ENCODE peak calls at places on chromosome 6, in seven cellular contexts. One of them, this sample, is unnamed. For H3K36me3, the result is how much of the 10 kb centered on the place peaks cover.

GRCh38 chr6:142260748-142261147 is 41.1 kb upstream of the ADGRG6 start:
- DNase-seq in Panc1: no peak
- DNase-seq in endothelial cell of umbilical vein: no peak
- DNase-seq in uterus: no peak
- DNase-seq in prostate gland: no peak
- DNase-seq in GM12878: no peak
- DNase-seq in cardiac muscle cell: no peak
- DNase-seq in this sample: no peak

GRCh38 chr6:43076928-43077809 is 1.1 kb downstream of the PTK7 start:
- DNase-seq in Panc1: no peak
- DNase-seq in endothelial cell of umbilical vein: no peak
- DNase-seq in uterus: peak
- DNase-seq in prostate gland: no peak
- DNase-seq in GM12878: no peak
- DNase-seq in cardiac muscle cell: peak
- DNase-seq in this sample: no peak

GRCh38 chr6:39426057-39426592 is 103.6 kb upstream of the KCNK16 start:
- DNase-seq in Panc1: no peak
- DNase-seq in endothelial cell of umbilical vein: peak
- DNase-seq in uterus: no peak
- DNase-seq in prostate gland: peak
- DNase-seq in GM12878: no peak
- DNase-seq in cardiac muscle cell: no peak
- DNase-seq in this sample: peak

GRCh38 chr6:110410534-110410933 is 4.8 kb downstream of the DDO start:
- DNase-seq in Panc1: no peak
- DNase-seq in endothelial cell of umbilical vein: no peak
- DNase-seq in uterus: no peak
- DNase-seq in prostate gland: no peak
- DNase-seq in GM12878: no peak
- DNase-seq in cardiac muscle cell: no peak
- DNase-seq in this sample: no peak

GRCh38 chr6:160462551-160463109 is 114.5 kb downstream of the SLC22A3 start:
- DNase-seq in Panc1: no peak
- DNase-seq in endothelial cell of umbilical vein: peak
- DNase-seq in uterus: no peak
- DNase-seq in prostate gland: no peak
- DNase-seq in GM12878: peak
- DNase-seq in cardiac muscle cell: no peak
- DNase-seq in this sample: peak

GRCh38 chr6:128079026-128079425 is 178.2 kb upstream of the THEMIS start:
- DNase-seq in Panc1: no peak
- DNase-seq in endothelial cell of umbilical vein: no peak
- DNase-seq in uterus: no peak
- DNase-seq in prostate gland: no peak
- DNase-seq in GM12878: no peak
- DNase-seq in cardiac muscle cell: no peak
- DNase-seq in this sample: no peak

GRCh38 chr6:166955865-166956443 is 396 bp downstream of the RNASET2 start:
- DNase-seq in Panc1: no peak
- DNase-seq in endothelial cell of umbilical vein: no peak
- DNase-seq in uterus: no peak
- DNase-seq in prostate gland: no peak
- DNase-seq in GM12878: no peak
- DNase-seq in cardiac muscle cell: no peak
- DNase-seq in this sample: no peak

GRCh38 chr6:43770417-43771209 is 602 bp downstream of the VEGFA start:
- DNase-seq in Panc1: no peak
- DNase-seq in endothelial cell of umbilical vein: peak
- DNase-seq in uterus: peak
- DNase-seq in prostate gland: peak
- DNase-seq in GM12878: no peak
- DNase-seq in cardiac muscle cell: peak
- DNase-seq in this sample: no peak

GRCh38 chr6:168247456-168248147 is 72.0 kb downstream of the DACT2 start:
- DNase-seq in Panc1: no peak
- DNase-seq in endothelial cell of umbilical vein: no peak
- DNase-seq in uterus: no peak
- DNase-seq in prostate gland: peak
- DNase-seq in GM12878: no peak
- DNase-seq in cardiac muscle cell: no peak
- DNase-seq in this sample: no peak

GRCh38 chr6:112117554-112117953 is 30.2 kb downstream of the FAM229B start:
- DNase-seq in Panc1: no peak
- DNase-seq in endothelial cell of umbilical vein: peak
- DNase-seq in uterus: no peak
- DNase-seq in prostate gland: no peak
- DNase-seq in GM12878: no peak
- DNase-seq in cardiac muscle cell: no peak
- DNase-seq in this sample: peak
- H3K36me3 ChIP-seq in Panc1: under half
- H3K36me3 ChIP-seq in endothelial cell of umbilical vein: half or more
- H3K36me3 ChIP-seq in uterus: under half
- H3K36me3 ChIP-seq in prostate gland: under half
- H3K36me3 ChIP-seq in GM12878: under half
- H3K36me3 ChIP-seq in cardiac muscle cell: half or more
- H3K36me3 ChIP-seq in this sample: under half

DNA sequence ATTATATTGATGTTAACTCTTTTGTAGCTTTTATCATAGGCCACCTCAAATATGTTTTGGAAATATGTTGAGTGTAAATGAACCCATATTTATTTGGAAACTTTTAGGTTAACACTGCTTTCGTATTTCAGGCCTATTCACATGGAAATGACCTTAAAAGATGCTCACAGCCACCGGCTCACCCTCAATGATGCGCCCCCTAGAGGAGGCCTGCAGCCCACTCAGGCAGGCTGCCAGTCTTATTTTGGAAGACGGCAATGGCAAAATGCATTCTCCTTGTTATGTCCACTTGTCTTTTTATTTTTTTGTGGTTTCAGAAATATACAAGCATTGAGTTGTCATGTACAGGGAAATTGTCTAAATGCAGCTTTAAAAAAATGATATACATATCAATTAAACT is 869.7 kb downstream of the PHF3 start:
- DNase-seq in Panc1: no peak
- DNase-seq in endothelial cell of umbilical vein: no peak
- DNase-seq in uterus: no peak
- DNase-seq in prostate gland: no peak
- DNase-seq in GM12878: no peak
- DNase-seq in cardiac muscle cell: peak
- DNase-seq in this sample: no peak
- TF ChIP-seq CTCF in Panc1: peak
- TF ChIP-seq CTCF in endothelial cell of umbilical vein: peak
- TF ChIP-seq CTCF in uterus: no peak
- TF ChIP-seq CTCF in prostate gland: no peak
- TF ChIP-seq CTCF in GM12878: peak
- TF ChIP-seq CTCF in cardiac muscle cell: peak
- TF ChIP-seq CTCF in this sample: peak

GRCh38 chr6:27553123-27553904 is 80.4 kb upstream of the ZNF184 start:
- DNase-seq in Panc1: peak
- DNase-seq in endothelial cell of umbilical vein: peak
- DNase-seq in uterus: no peak
- DNase-seq in prostate gland: no peak
- DNase-seq in GM12878: peak
- DNase-seq in cardiac muscle cell: no peak
- DNase-seq in this sample: no peak
- H3K4me3 ChIP-seq in Panc1: peak
- H3K4me3 ChIP-seq in endothelial cell of umbilical vein: peak
- H3K4me3 ChIP-seq in uterus: no peak
- H3K4me3 ChIP-seq in prostate gland: no peak
- H3K4me3 ChIP-seq in GM12878: peak
- H3K4me3 ChIP-seq in cardiac muscle cell: peak
- H3K4me3 ChIP-seq in this sample: no peak

DNA sequence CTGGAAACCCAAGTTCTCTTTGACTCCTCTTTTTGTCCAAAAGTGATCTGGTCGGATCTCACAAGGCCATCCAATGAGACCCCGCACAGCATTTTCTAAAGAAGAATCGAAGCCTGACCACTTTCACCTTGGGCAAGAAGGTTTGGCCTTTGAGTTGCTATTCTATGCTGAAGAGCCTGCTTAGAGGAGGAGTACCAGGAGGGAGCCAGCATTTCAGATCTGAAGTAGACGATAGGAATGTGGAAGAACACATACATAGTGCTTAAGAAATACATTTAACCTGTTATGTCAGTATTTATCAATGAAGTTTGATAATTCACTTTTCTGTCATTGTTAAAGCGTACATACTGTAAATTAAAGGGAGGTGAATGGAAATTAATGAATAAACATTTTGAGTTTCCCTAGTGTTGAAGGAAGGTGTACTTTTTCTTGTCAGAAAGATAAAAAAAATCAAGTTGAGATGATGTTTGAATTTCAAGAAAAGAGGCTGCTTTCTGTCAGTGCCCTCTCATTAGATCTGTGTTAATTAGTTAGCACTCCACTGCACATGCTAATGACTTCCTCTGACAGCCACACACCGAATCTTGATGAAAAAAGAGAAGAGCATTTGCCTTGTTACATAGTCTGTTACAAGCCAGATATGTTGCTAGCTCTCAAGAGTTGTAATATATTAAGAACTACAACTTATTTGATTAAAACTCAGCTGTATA is 10.9 kb upstream of the TDRD6 start:
- DNase-seq in Panc1: no peak
- DNase-seq in endothelial cell of umbilical vein: no peak
- DNase-seq in uterus: no peak
- DNase-seq in prostate gland: no peak
- DNase-seq in GM12878: no peak
- DNase-seq in cardiac muscle cell: peak
- DNase-seq in this sample: no peak
- H3K36me3 ChIP-seq in Panc1: under half
- H3K36me3 ChIP-seq in endothelial cell of umbilical vein: under half
- H3K36me3 ChIP-seq in uterus: under half
- H3K36me3 ChIP-seq in prostate gland: under half
- H3K36me3 ChIP-seq in GM12878: under half
- H3K36me3 ChIP-seq in cardiac muscle cell: under half
- H3K36me3 ChIP-seq in this sample: under half

This sample was measured in kidney epithelial cell.